ENCODE peak calls at places on chromosomes 13 and 19, in ten cellular contexts. R is hepatocyte, U is AG09309, O is fibroblast of mammary gland, G is bronchial epithelial cell, D is cardiac muscle cell, Y is AG04449, V is cardiac fibroblast, I is mucosa of descending colon, X is heart right ventricle. K is an unnamed sample.

GRCh38 chr13:95117092-95117491 is 184.2 kb downstream of the ABCC4 start:
- DNase-seq in R (no peak), U (no peak), O (no peak), G (peak), D (no peak), Y (no peak), V (no peak), I (no peak), X (no peak), K (no peak)

GRCh38 chr19:12784871-12785430 is 6.3 kb upstream of the JUNB start:
- DNase-seq in R (no peak), U (no peak), O (no peak), G (no peak), D (peak), Y (no peak), V (peak), I (peak), X (no peak), K (peak)

GRCh38 chr19:4519172-4519496 is 848 bp upstream of the PLIN4 start:
- DNase-seq in R (no peak), U (no peak), O (no peak), G (no peak), D (no peak), Y (no peak), V (no peak), I (no peak), X (no peak), K (no peak)

GRCh38 chr13:67464154-67464553 is 234.0 kb upstream of the PCDH9 start:
- DNase-seq in R (no peak), U (no peak), O (no peak), G (no peak), D (no peak), Y (no peak), V (no peak), I (no peak), X (no peak), K (no peak)

GRCh38 chr13:30346159-30346788 is 38.9 kb upstream of the KATNAL1 start:
- DNase-seq in R (no peak), U (no peak), O (no peak), G (no peak), D (no peak), Y (no peak), V (no peak), I (peak), X (no peak), K (no peak)

GRCh38 chr19:19443902-19444693 is 38.6 kb downstream of the GATAD2A start:
- DNase-seq in R (no peak), U (no peak), O (no peak), G (no peak), D (no peak), Y (no peak), V (no peak), I (no peak), X (no peak), K (no peak)

GRCh38 chr13:97429681-97430081 is 4.3 kb upstream of the RAP2A start:
- DNase-seq in R (no peak), U (peak), O (peak), G (peak), D (peak), Y (no peak), V (peak), I (peak), X (no peak), K (peak)

GRCh38 chr13:112140366-112140765 is 73.4 kb downstream of the SOX1 start:
- DNase-seq in R (no peak), U (no peak), O (no peak), G (no peak), D (no peak), Y (no peak), V (no peak), I (no peak), X (no peak), K (no peak)

GRCh38 chr13:26468203-26468602 is 89.3 kb upstream of the WASF3 start:
- DNase-seq in R (no peak), U (no peak), O (no peak), G (no peak), D (no peak), Y (no peak), V (no peak), I (no peak), X (no peak), K (no peak)

GRCh38 chr19:4524808-4525562 is 6.7 kb upstream of the PLIN4 start:
- DNase-seq in R (peak), U (no peak), O (peak), G (peak), D (peak), Y (no peak), V (peak), I (peak), X (peak), K (peak)

GRCh38 chr19:46784262-46785053 is 3.9 kb downstream of the SLC1A5 start:
- DNase-seq in R (peak), U (peak), O (peak), G (peak), D (peak), Y (peak), V (peak), I (peak), X (peak), K (peak)

GRCh38 chr13:47897411-47898050 is 103.5 kb downstream of the SUCLA2 start:
- DNase-seq in R (no peak), U (peak), O (peak), G (peak), D (peak), Y (no peak), V (peak), I (no peak), X (no peak), K (peak)

GRCh38 chr13:33676045-33676699 is 141.8 kb upstream of the RFC3 start:
- DNase-seq in R (no peak), U (no peak), O (peak), G (peak), D (peak), Y (no peak), V (peak), I (peak), X (no peak), K (peak)
- TF ChIP-seq CTCF in R (no peak), U (no peak), O (no peak), G (no peak), D (no peak), Y (no peak), V (no peak), I (no peak), X (no peak), K (no peak)

GRCh38 chr13:42083138-42083770 is 34.8 kb downstream of the DGKH start:
- DNase-seq in R (no peak), U (no peak), O (no peak), G (no peak), D (no peak), Y (no peak), V (no peak), I (no peak), X (no peak), K (peak)
- H3K4me3 ChIP-seq in R (no peak), U (no peak), O (no peak), G (no peak), D (no peak), Y (no peak), V (no peak), I (no peak), X (no peak), K (peak)

DNA sequence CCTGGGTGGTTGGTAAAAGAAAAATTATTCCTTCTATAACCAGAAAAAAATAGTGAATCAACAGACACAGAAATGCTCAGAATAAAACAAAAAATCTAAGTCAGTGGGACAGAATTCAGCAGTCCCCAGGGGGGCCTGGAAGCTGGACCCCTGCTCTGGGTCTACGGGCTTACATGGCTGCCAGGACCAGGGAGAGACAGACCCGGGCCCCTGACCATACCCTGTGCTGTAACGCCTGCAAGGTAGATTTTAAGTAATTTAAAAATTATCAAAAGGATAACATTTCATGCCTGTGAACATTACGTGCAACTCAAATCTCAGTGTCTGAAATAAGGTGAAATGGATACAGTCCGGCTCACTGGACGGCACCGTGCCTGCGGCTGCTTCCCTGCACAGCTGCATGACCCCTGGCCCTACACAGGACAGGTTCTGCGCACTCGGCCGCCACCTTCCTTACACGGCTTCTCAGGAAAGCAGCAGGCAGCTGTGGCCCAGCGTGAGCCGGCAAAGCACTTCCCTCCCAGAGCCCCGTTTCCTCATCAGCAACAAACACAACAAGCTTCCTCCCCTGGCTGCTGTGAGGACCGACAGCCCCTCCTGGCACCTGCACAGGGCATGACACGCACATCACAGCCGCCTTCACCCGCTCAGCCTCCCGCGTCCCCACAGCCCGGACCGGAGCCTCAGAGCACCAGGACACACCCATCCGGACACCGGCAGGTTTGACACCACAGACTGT is 22.2 kb downstream of the RASA3 start:
- DNase-seq in R (no peak), U (no peak), O (peak), G (no peak), D (no peak), Y (no peak), V (no peak), I (no peak), X (no peak), K (peak)
- TF ChIP-seq CTCF in R (no peak), U (no peak), O (no peak), G (no peak), D (no peak), Y (no peak), V (no peak), I (no peak), X (no peak), K (no peak)

GRCh38 chr13:109393045-109393444 is 393.3 kb downstream of the IRS2 start:
- DNase-seq in R (no peak), U (no peak), O (no peak), G (no peak), D (no peak), Y (no peak), V (no peak), I (no peak), X (no peak), K (no peak)

GRCh38 chr13:109395014-109395413 is 391.4 kb downstream of the IRS2 start:
- DNase-seq in R (no peak), U (no peak), O (no peak), G (no peak), D (no peak), Y (no peak), V (no peak), I (no peak), X (no peak), K (no peak)

GRCh38 chr13:109396266-109396665 is 390.1 kb downstream of the IRS2 start:
- DNase-seq in R (no peak), U (no peak), O (no peak), G (no peak), D (no peak), Y (no peak), V (peak), I (no peak), X (no peak), K (peak)

GRCh38 chr13:109397285-109397684 is 389.1 kb downstream of the IRS2 start:
- DNase-seq in R (no peak), U (no peak), O (no peak), G (no peak), D (no peak), Y (no peak), V (no peak), I (no peak), X (no peak), K (no peak)

DNA sequence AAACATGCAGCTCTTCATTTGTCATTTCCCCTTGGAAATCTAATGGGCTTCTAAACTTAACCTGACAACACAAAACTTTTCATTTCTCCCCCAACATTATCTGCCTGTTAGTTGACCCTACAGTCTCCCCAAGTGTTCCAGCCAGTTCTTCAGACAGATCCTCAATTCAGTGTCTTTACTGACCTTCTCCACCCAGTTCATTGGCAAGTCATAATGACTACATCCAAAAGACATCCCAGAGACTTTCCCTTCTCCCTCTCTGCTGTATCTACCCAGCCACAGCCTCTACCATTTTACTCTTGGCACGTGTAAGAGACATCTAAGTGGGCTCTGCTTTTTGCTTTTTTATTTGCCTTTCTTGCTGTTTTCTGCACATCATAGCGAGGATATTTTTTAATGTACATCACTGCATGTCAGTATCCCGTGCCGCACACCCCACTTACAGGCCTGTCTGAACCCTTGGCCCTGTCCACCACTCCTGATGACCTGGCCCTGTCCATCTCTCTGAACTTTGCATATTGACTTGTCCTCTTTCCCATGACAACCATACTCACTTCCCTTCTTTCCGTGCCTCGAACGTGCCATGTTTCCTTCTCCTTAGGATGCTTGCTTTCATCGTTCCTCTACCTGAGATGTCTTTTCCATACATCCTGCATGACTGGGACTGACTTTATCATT is 391.9 kb downstream of the IRS2 start:
- DNase-seq in R (no peak), U (no peak), O (peak), G (no peak), D (no peak), Y (no peak), V (peak), I (no peak), X (no peak), K (peak)
- H3K4me3 ChIP-seq in R (no peak), U (no peak), O (no peak), G (no peak), D (no peak), Y (no peak), V (no peak), I (no peak), X (no peak), K (no peak)

GRCh38 chr13:31538067-31539042 is 201.0 kb upstream of the RXFP2 start:
- DNase-seq in R (peak), U (no peak), O (peak), G (peak), D (peak), Y (no peak), V (peak), I (peak), X (no peak), K (peak)
- TF ChIP-seq CTCF in R (peak), U (peak), O (peak), G (peak), D (peak), Y (peak), V (peak), I (no peak), X (peak), K (peak)

GRCh38 chr19:55146078-55146647 is 2.8 kb downstream of the TNNT1 start:
- DNase-seq in R (no peak), U (no peak), O (peak), G (no peak), D (peak), Y (no peak), V (peak), I (no peak), X (no peak), K (no peak)
- H3K4me3 ChIP-seq in R (no peak), U (no peak), O (no peak), G (peak), D (peak), Y (peak), V (no peak), I (no peak), X (no peak), K (no peak)

GRCh38 chr13:103067751-103068563 is 1.7 kb upstream of the SLC10A2 start:
- DNase-seq in R (peak), U (no peak), O (no peak), G (peak), D (no peak), Y (no peak), V (no peak), I (peak), X (no peak), K (no peak)
- TF ChIP-seq CTCF in R (peak), U (no peak), O (no peak), G (peak), D (no peak), Y (no peak), V (no peak), I (no peak), X (no peak), K (no peak)

GRCh38 chr19:57747472-57747807 is 825 bp downstream of the ZNF776 start:
- DNase-seq in R (no peak), U (no peak), O (no peak), G (no peak), D (no peak), Y (no peak), V (no peak), I (no peak), X (no peak), K (no peak)
- H3K4me3 ChIP-seq in R (peak), U (peak), O (peak), G (peak), D (peak), Y (peak), V (peak), I (peak), X (peak), K (peak)